ENCODE peak calls at places on chromosomes 1 and 21, in eight cellular contexts. P, L, H, N, K, M, T and I are unnamed samples.

GRCh38 chr1:2874207-2875165 is 73.0 kb upstream of the TTC34 start:
- DNase-seq in P (no peak), L (no peak), H (no peak), N (no peak), K (no peak), M (no peak), T (no peak), I (no peak)

GRCh38 chr1:99849744-99850457 is at the start of gene AGL:
- DNase-seq in P (peak), L (peak), H (peak), N (peak), K (peak), M (peak), T (peak), I (peak)

GRCh38 chr1:58927026-58927721 is 143.3 kb upstream of the JUN start:
- DNase-seq in P (no peak), L (no peak), H (peak), N (no peak), K (peak), M (no peak), T (no peak), I (no peak)

GRCh38 chr1:168032048-168032447 is 95.2 kb upstream of the MPC2 start:
- DNase-seq in P (no peak), L (no peak), H (no peak), N (no peak), K (no peak), M (no peak), T (no peak), I (no peak)

GRCh38 chr1:10589074-10589473 is 114.3 kb downstream of the PEX14 start:
- DNase-seq in P (no peak), L (no peak), H (no peak), N (no peak), K (no peak), M (no peak), T (no peak), I (no peak)

GRCh38 chr1:97457446-97458089 is 463.3 kb downstream of the DPYD start:
- DNase-seq in P (no peak), L (no peak), H (no peak), N (no peak), K (no peak), M (no peak), T (no peak), I (no peak)

GRCh38 chr1:2787163-2787911 is 14.2 kb downstream of the TTC34 start:
- DNase-seq in P (peak), L (no peak), H (peak), N (no peak), K (no peak), M (peak), T (no peak), I (no peak)

GRCh38 chr21:42855937-42856335 is 23.4 kb downstream of the WDR4 start:
- DNase-seq in P (no peak), L (no peak), H (no peak), N (no peak), K (no peak), M (no peak), T (no peak), I (no peak)

GRCh38 chr1:51768971-51769601 is 109.4 kb downstream of the NRDC start:
- DNase-seq in P (no peak), L (no peak), H (no peak), N (peak), K (peak), M (no peak), T (no peak), I (peak)

GRCh38 chr1:202806845-202807366 is 1.3 kb downstream of the KDM5B start:
- DNase-seq in P (no peak), L (peak), H (no peak), N (peak), K (no peak), M (no peak), T (no peak), I (peak)
- TF ChIP-seq POLR2A in P (no peak), L (no peak), H (no peak), N (no peak), K (no peak), M (no peak), T (peak), I (no peak)

GRCh38 chr1:16458801-16459200 is 18.3 kb downstream of the NECAP2 start:
- DNase-seq in P (no peak), L (no peak), H (peak), N (no peak), K (no peak), M (no peak), T (no peak), I (no peak)

GRCh38 chr1:16464917-16465625 is 24.5 kb downstream of the NECAP2 start:
- DNase-seq in P (no peak), L (no peak), H (no peak), N (no peak), K (peak), M (no peak), T (no peak), I (no peak)

GRCh38 chr1:16462773-16463330 is 22.3 kb downstream of the NECAP2 start:
- DNase-seq in P (no peak), L (no peak), H (peak), N (no peak), K (no peak), M (no peak), T (no peak), I (no peak)

GRCh38 chr1:16461681-16462080 is 21.2 kb downstream of the NECAP2 start:
- DNase-seq in P (no peak), L (no peak), H (no peak), N (no peak), K (no peak), M (no peak), T (no peak), I (no peak)

DNA sequence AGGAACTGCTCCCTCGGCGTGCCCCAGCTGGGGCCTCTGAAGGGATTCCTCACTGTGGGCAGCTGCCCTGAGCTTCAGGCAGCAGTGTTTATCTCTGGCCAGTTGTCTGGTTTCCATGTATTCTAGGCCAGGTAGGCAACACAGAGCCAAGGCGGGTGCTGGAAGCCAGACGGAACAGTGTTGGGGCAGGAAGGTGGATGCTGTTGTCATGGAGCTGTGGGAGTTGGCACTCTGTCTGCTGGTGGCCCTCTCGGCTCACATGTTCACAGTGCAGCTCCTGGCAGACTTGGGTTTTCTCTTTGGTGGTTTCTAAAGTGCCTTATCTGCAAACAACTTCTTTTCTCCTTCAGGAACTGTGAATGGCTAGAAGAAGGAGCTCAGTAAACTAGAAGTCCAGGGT is 19.0 kb downstream of the NECAP2 start:
- DNase-seq in P (no peak), L (no peak), H (no peak), N (no peak), K (no peak), M (no peak), T (no peak), I (no peak)
- TF ChIP-seq POLR2A in P (no peak), L (no peak), H (no peak), N (no peak), K (no peak), M (no peak), T (no peak), I (no peak)

GRCh38 chr1:43452789-43453441 is 816 bp downstream of the HYI start:
- DNase-seq in P (peak), L (no peak), H (peak), N (peak), K (peak), M (no peak), T (no peak), I (peak)

GRCh38 chr1:43451701-43452532 is 1.8 kb downstream of the HYI start:
- DNase-seq in P (no peak), L (no peak), H (peak), N (no peak), K (no peak), M (no peak), T (no peak), I (no peak)

GRCh38 chr1:43453442-43454269 is at the start of gene HYI:
- DNase-seq in P (peak), L (peak), H (peak), N (peak), K (peak), M (peak), T (peak), I (peak)

GRCh38 chr1:43455205-43455889 is 1.6 kb upstream of the HYI start:
- DNase-seq in P (peak), L (no peak), H (no peak), N (no peak), K (no peak), M (no peak), T (no peak), I (no peak)

GRCh38 chr1:43454270-43455011 is 710 bp upstream of the HYI start:
- DNase-seq in P (peak), L (peak), H (peak), N (peak), K (peak), M (peak), T (peak), I (peak)
- TF ChIP-seq POLR2A in P (no peak), L (no peak), H (peak), N (peak), K (no peak), M (no peak), T (no peak), I (peak)

GRCh38 chr1:6858586-6858985 is 73.3 kb downstream of the CAMTA1 start:
- DNase-seq in P (no peak), L (no peak), H (no peak), N (no peak), K (no peak), M (no peak), T (no peak), I (no peak)

GRCh38 chr1:6859415-6860343 is 74.4 kb downstream of the CAMTA1 start:
- DNase-seq in P (no peak), L (no peak), H (no peak), N (peak), K (peak), M (no peak), T (no peak), I (peak)

GRCh38 chr1:6861075-6861724 is 75.9 kb downstream of the CAMTA1 start:
- DNase-seq in P (no peak), L (no peak), H (no peak), N (no peak), K (no peak), M (no peak), T (no peak), I (no peak)

GRCh38 chr1:6862906-6863305 is 77.7 kb downstream of the CAMTA1 start:
- DNase-seq in P (no peak), L (no peak), H (no peak), N (no peak), K (no peak), M (no peak), T (no peak), I (no peak)

GRCh38 chr1:6860401-6860800 is 75.1 kb downstream of the CAMTA1 start:
- DNase-seq in P (no peak), L (no peak), H (no peak), N (no peak), K (peak), M (no peak), T (no peak), I (no peak)
- TF ChIP-seq POLR2A in P (no peak), L (no peak), H (no peak), N (no peak), K (no peak), M (no peak), T (no peak), I (no peak)

DNA sequence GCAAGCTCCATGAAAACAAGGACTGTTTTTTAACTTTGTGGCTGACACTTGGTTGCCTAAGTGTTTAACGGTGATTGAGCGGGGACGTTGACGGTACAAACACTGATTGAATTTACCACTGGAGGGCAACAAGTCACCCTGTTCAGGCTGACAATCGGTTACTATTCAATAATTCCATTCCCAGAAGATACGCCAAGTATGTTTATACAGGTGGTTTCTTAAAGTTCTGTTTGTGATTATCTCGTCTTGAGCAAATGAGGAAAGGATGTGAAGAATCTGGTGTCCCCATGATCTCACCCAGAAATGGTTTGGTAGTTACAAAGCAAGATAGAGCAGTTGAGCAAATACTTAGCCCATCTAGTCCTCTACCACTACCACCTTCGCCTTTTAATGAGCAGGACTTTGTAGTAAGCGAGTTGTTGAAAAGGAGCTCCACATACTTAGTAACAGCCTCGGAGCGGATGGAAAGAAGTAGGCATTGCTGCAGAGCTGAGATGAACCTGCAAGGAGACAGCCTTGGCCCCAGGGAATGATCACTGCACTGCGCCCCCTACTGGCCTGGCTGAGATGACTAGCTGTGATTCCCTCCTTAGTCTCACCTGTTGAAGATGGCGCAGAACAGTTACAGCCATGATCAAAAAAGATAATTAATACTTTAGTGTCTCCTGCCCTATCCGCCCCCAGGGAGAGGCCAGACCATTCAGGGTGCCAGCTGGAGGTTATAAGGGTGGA is 36.3 kb downstream of the IFNAR1 start:
- DNase-seq in P (peak), L (peak), H (peak), N (peak), K (peak), M (peak), T (peak), I (peak)
- TF ChIP-seq POLR2A in P (no peak), L (no peak), H (no peak), N (no peak), K (no peak), M (no peak), T (no peak), I (no peak)

GRCh38 chr21:41425588-41425953 is 468 bp upstream of the MX1 start:
- DNase-seq in P (no peak), L (no peak), H (no peak), N (no peak), K (no peak), M (no peak), T (no peak), I (no peak)

GRCh38 chr21:41418393-41418792 is 7.6 kb upstream of the MX1 start:
- DNase-seq in P (no peak), L (no peak), H (no peak), N (no peak), K (no peak), M (no peak), T (no peak), I (no peak)

GRCh38 chr21:41422546-41423372 is 3.3 kb upstream of the MX1 start:
- DNase-seq in P (no peak), L (no peak), H (no peak), N (no peak), K (no peak), M (no peak), T (no peak), I (no peak)

GRCh38 chr21:41418956-41419680 is 6.9 kb upstream of the MX1 start:
- DNase-seq in P (no peak), L (no peak), H (no peak), N (no peak), K (no peak), M (peak), T (no peak), I (no peak)

GRCh38 chr21:41419921-41420862 is 5.8 kb upstream of the MX1 start:
- DNase-seq in P (peak), L (peak), H (peak), N (peak), K (peak), M (peak), T (peak), I (peak)
- TF ChIP-seq POLR2A in P (no peak), L (no peak), H (no peak), N (no peak), K (no peak), M (no peak), T (no peak), I (no peak)

DNA sequence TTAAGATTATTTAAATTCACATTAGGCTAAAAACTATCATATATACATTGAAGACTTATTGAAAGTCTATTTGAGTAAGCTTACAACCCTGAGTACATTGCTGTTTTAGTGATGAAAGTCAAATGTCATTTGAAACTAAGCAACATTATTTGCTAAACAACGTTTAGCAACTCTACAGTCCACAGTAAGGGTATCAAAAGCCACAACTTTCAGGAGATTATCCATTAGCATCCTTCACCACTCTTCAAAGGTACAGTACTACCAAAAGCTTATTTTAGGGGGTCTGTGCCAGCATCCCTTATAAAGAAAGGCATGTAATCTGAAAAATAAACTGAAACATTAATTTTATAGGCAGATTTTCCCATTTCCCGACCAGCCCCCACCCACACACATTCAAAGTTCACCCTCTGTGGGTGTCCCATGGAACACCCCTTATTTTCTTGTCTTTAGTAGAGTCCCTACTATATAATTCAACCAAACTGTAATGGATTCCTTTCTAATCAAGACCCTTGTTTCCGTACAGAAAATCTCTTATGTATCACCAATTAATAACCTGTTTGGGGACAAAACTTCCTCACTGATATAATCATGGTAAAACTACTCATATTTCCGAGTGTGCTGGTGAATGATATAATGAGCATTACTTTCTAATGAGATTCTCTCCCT is 11.0 kb downstream of the SFPQ start:
- DNase-seq in P (no peak), L (no peak), H (no peak), N (no peak), K (no peak), M (no peak), T (no peak), I (no peak)
- TF ChIP-seq POLR2A in P (no peak), L (no peak), H (no peak), N (no peak), K (peak), M (no peak), T (no peak), I (peak)

GRCh38 chr1:26291939-26292338 is 12.1 kb downstream of the SH3BGRL3 start:
- DNase-seq in P (no peak), L (no peak), H (no peak), N (no peak), K (no peak), M (no peak), T (no peak), I (no peak)
- TF ChIP-seq POLR2A in P (no peak), L (no peak), H (no peak), N (no peak), K (no peak), M (no peak), T (no peak), I (no peak)

GRCh38 chr1:40161125-40161887 is at the start of gene RLF:
- DNase-seq in P (peak), L (peak), H (peak), N (peak), K (peak), M (peak), T (peak), I (peak)
- TF ChIP-seq POLR2A in P (no peak), L (peak), H (peak), N (peak), K (peak), M (peak), T (peak), I (peak)

DNA sequence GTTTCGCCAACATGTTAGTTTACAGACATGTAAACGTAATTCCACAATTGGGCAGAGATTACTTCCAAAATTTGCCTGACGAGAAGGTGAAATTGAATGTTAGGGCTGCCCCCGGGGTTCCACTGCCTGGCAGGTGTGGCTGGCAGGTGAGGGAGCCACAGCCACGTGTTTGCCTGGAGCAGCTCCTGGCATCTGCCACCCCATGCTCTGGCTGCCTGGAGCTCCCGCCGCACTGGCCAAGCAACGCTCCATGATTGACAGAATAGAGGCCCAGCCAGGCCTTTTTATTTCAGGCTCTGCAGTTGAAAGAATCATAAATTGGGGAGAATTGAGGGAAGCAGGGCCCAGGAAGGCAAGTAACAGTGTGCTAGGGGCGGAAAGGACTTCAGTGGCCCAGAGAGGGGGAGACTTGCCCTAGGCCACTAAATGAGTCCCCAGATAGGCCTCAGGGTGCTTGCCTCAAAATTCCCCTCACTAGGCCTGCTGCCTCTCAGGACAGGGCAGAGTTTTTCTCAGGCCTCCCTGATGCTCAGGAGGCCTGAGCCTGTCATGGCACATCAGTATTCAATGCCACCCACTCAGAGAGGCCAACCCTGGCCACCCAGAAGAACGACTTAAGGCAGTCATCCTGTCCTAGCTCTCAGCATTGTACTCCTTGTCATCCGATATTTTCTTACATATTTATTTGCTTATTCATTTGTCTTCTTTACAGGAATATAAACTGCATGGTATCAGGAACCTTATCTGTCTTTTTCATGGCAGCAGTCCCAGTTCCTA is 16.7 kb upstream of the S1PR1 start:
- DNase-seq in P (no peak), L (peak), H (no peak), N (no peak), K (no peak), M (no peak), T (no peak), I (no peak)
- TF ChIP-seq POLR2A in P (no peak), L (no peak), H (no peak), N (no peak), K (no peak), M (no peak), T (no peak), I (no peak)